ENCODE peak calls at places on chromosomes 2 and 18, in five cellular contexts. N is SHP77; U is hippocampal formation; P is CD4-positive, alpha-beta T cell; D is GM23248. T is an unnamed sample.

GRCh38 chr2:229445013-229445412 is 173.9 kb upstream of the PID1 start:
- DNase-seq in U (peak; percentile 41), D (peak; percentile 97), N (no peak), P (no peak), T (no peak)

GRCh38 chr2:69493268-69493667 is 56.0 kb upstream of the NFU1 start:
- DNase-seq in U (peak; percentile 64), D (no peak), P (no peak), N (peak; percentile 9), T (no peak)

GRCh38 chr18:39772155-39772919 is 2182.7 kb upstream of the PIK3C3 start:
- DNase-seq in N (no peak), P (no peak), D (peak; percentile 43), U (no peak), T (no peak)

GRCh38 chr18:48781041-48781989 is 169.4 kb downstream of the SMAD7 start:
- DNase-seq in U (peak; percentile 83), P (no peak), D (peak; percentile 83), N (no peak), T (no peak)

GRCh38 chr18:45341454-45341853 is 273.8 kb upstream of the SLC14A2 start:
- DNase-seq in D (no peak), P (no peak), U (no peak), N (no peak), T (no peak)

GRCh38 chr2:71042287-71042686 is 26.2 kb upstream of the NAGK start:
- DNase-seq in D (no peak), P (no peak), U (no peak), N (no peak), T (no peak)

GRCh38 chr18:80247403-80247916 is at the start of gene PARD6G:
- DNase-seq in P (peak; percentile 45), U (peak; percentile 90), N (no peak), D (peak; percentile 88), T (peak; percentile 52)

GRCh38 chr2:13558368-13558767 is 841.6 kb downstream of the TRIB2 start:
- DNase-seq in D (peak; percentile 48), P (no peak), N (no peak), U (no peak), T (no peak)

GRCh38 chr2:107669335-107669734 is 157.4 kb upstream of the RGPD4 start:
- DNase-seq in U (no peak), N (peak; percentile 7), D (peak; percentile 42), P (no peak), T (no peak)

GRCh38 chr2:109108740-109109139 is 20.3 kb upstream of the SH3RF3 start:
- DNase-seq in U (no peak), D (no peak), P (no peak), N (no peak), T (no peak)

GRCh38 chr18:67260841-67261240 is 255.7 kb downstream of the DSEL start:
- DNase-seq in D (peak; percentile 17), N (no peak), U (no peak), P (no peak), T (no peak)

GRCh38 chr2:120344214-120344990 is 1.5 kb upstream of the INHBB start:
- DNase-seq in P (no peak), D (peak; percentile 58), N (no peak), U (no peak), T (peak; percentile 29)

GRCh38 chr2:174718591-174718990 is 45.7 kb downstream of the CHRNA1 start:
- DNase-seq in N (no peak), U (no peak), P (no peak), D (no peak), T (no peak)

GRCh38 chr2:62306751-62307468 is 111.0 kb downstream of the B3GNT2 start:
- DNase-seq in D (no peak), P (no peak), N (peak; percentile 47), U (peak; percentile 14), T (peak; percentile 44)

GRCh38 chr2:147382322-147382948 is 462.4 kb upstream of the ACVR2A start:
- DNase-seq in P (no peak), N (peak; percentile 70), D (no peak), U (no peak), T (peak; percentile 78)

GRCh38 chr2:10631405-10631804 is 58.4 kb downstream of the NOL10 start:
- DNase-seq in N (no peak), D (no peak), U (no peak), P (no peak), T (no peak)

GRCh38 chr2:236503583-236503982 is 66.0 kb upstream of the ACKR3 start:
- DNase-seq in N (no peak), U (no peak), D (no peak), P (no peak), T (no peak)

GRCh38 chr2:150587547-150588209 is 100.2 kb upstream of the RND3 start:
- DNase-seq in U (no peak), P (no peak), N (no peak), D (peak; percentile 67), T (no peak)

GRCh38 chr2:37268111-37268510 is 36.7 kb downstream of the NDUFAF7 start:
- DNase-seq in P (no peak), N (no peak), D (peak; percentile 3), U (no peak), T (no peak)

GRCh38 chr2:42086500-42086953 is 38.7 kb downstream of the PKDCC start:
- DNase-seq in U (peak; percentile 71), D (peak; percentile 75), P (no peak), N (peak; percentile 38), T (no peak)

GRCh38 chr2:38702413-38702812 is 36.5 kb downstream of the GALM start:
- DNase-seq in N (no peak), U (no peak), D (peak; percentile 92), P (no peak), T (no peak)